ENCODE peak calls at places on chromosome 15, in eight cellular contexts. One of them, this sample, is unnamed.

GRCh38 chr15:40048155-40048792 is 9.3 kb upstream of the SRP14 start:
- DNase-seq in kidney epithelial cell: no peak
- DNase-seq in Jurkat, Clone E6-1: peak
- DNase-seq in AG10803: no peak
- DNase-seq in fibroblast of the aortic adventitia: no peak
- DNase-seq in neural progenitor cell: no peak
- DNase-seq in GM23338: no peak
- DNase-seq in fibroblast of pulmonary artery: no peak
- DNase-seq in this sample: no peak

GRCh38 chr15:78147566-78147965 is 1.6 kb upstream of the IDH3A start:
- DNase-seq in fibroblast of the aortic adventitia: no peak
- DNase-seq in GM23338: no peak
- DNase-seq in kidney epithelial cell: no peak
- DNase-seq in neural progenitor cell: no peak
- DNase-seq in fibroblast of pulmonary artery: no peak
- DNase-seq in Jurkat, Clone E6-1: no peak
- DNase-seq in AG10803: no peak
- DNase-seq in this sample: no peak

GRCh38 chr15:78715930-78716329 is 74.9 kb upstream of the CHRNB4 start:
- DNase-seq in Jurkat, Clone E6-1: no peak
- DNase-seq in fibroblast of pulmonary artery: peak
- DNase-seq in neural progenitor cell: no peak
- DNase-seq in GM23338: no peak
- DNase-seq in AG10803: no peak
- DNase-seq in kidney epithelial cell: no peak
- DNase-seq in fibroblast of the aortic adventitia: peak
- DNase-seq in this sample: no peak

GRCh38 chr15:68488290-68488689 is 56.3 kb upstream of the ITGA11 start:
- DNase-seq in fibroblast of the aortic adventitia: no peak
- DNase-seq in Jurkat, Clone E6-1: no peak
- DNase-seq in fibroblast of pulmonary artery: no peak
- DNase-seq in neural progenitor cell: no peak
- DNase-seq in kidney epithelial cell: no peak
- DNase-seq in AG10803: no peak
- DNase-seq in GM23338: no peak
- DNase-seq in this sample: no peak

GRCh38 chr15:67281714-67282113 is 27.1 kb downstream of the IQCH start:
- DNase-seq in fibroblast of the aortic adventitia: no peak
- DNase-seq in fibroblast of pulmonary artery: no peak
- DNase-seq in kidney epithelial cell: no peak
- DNase-seq in neural progenitor cell: no peak
- DNase-seq in Jurkat, Clone E6-1: no peak
- DNase-seq in AG10803: no peak
- DNase-seq in GM23338: no peak
- DNase-seq in this sample: no peak

GRCh38 chr15:68698708-68699107 is 119.9 kb downstream of the CORO2B start:
- DNase-seq in fibroblast of the aortic adventitia: no peak
- DNase-seq in AG10803: no peak
- DNase-seq in Jurkat, Clone E6-1: no peak
- DNase-seq in GM23338: no peak
- DNase-seq in kidney epithelial cell: no peak
- DNase-seq in fibroblast of pulmonary artery: no peak
- DNase-seq in neural progenitor cell: no peak
- DNase-seq in this sample: no peak

GRCh38 chr15:65132841-65133549 is 613 bp downstream of the PDCD7 start:
- DNase-seq in neural progenitor cell: peak
- DNase-seq in Jurkat, Clone E6-1: no peak
- DNase-seq in AG10803: peak
- DNase-seq in fibroblast of pulmonary artery: peak
- DNase-seq in kidney epithelial cell: no peak
- DNase-seq in fibroblast of the aortic adventitia: peak
- DNase-seq in GM23338: peak
- DNase-seq in this sample: peak

GRCh38 chr15:51924146-51925068 is 47.2 kb downstream of the LEO1 start:
- DNase-seq in fibroblast of the aortic adventitia: no peak
- DNase-seq in GM23338: peak
- DNase-seq in neural progenitor cell: peak
- DNase-seq in fibroblast of pulmonary artery: no peak
- DNase-seq in AG10803: no peak
- DNase-seq in kidney epithelial cell: no peak
- DNase-seq in Jurkat, Clone E6-1: no peak
- DNase-seq in this sample: no peak

GRCh38 chr15:77002436-77002835 is 7.5 kb downstream of the PSTPIP1 start:
- DNase-seq in fibroblast of pulmonary artery: no peak
- DNase-seq in Jurkat, Clone E6-1: no peak
- DNase-seq in GM23338: no peak
- DNase-seq in neural progenitor cell: no peak
- DNase-seq in fibroblast of the aortic adventitia: no peak
- DNase-seq in kidney epithelial cell: no peak
- DNase-seq in AG10803: peak
- DNase-seq in this sample: no peak

GRCh38 chr15:101694261-101694660 is 30.0 kb downstream of the TARS3 start:
- DNase-seq in Jurkat, Clone E6-1: no peak
- DNase-seq in fibroblast of pulmonary artery: no peak
- DNase-seq in fibroblast of the aortic adventitia: no peak
- DNase-seq in AG10803: no peak
- DNase-seq in kidney epithelial cell: no peak
- DNase-seq in GM23338: peak
- DNase-seq in neural progenitor cell: no peak
- DNase-seq in this sample: no peak

DNA sequence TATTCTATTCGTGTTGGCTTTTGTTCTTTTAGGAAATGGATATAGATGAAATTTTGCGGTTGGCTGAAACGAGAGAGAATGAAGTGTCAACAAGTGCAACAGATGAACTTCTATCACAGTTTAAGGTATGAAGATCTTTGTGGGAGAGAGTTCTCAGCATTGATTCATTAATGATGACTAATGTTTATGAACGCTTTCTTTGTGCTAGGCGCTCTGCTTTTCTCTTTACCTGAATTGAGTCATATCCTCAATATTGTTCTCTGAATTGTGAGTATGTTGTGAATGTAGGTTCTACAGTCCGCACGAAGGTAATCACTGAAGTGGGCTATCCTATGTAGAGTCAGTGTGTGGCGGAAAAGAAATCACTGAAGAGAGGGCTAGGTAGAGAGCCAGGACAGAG is 81.2 kb downstream of the CHD2 start:
- DNase-seq in GM23338: no peak
- DNase-seq in kidney epithelial cell: peak
- DNase-seq in fibroblast of pulmonary artery: peak
- DNase-seq in fibroblast of the aortic adventitia: no peak
- DNase-seq in neural progenitor cell: no peak
- DNase-seq in AG10803: no peak
- DNase-seq in Jurkat, Clone E6-1: no peak
- DNase-seq in this sample: no peak
- H3K4me3 ChIP-seq in GM23338: no peak
- H3K4me3 ChIP-seq in kidney epithelial cell: no peak
- H3K4me3 ChIP-seq in fibroblast of pulmonary artery: no peak
- H3K4me3 ChIP-seq in fibroblast of the aortic adventitia: no peak
- H3K4me3 ChIP-seq in neural progenitor cell: no peak
- H3K4me3 ChIP-seq in AG10803: no peak
- H3K4me3 ChIP-seq in Jurkat, Clone E6-1: no peak
- H3K4me3 ChIP-seq in this sample: no peak

DNA sequence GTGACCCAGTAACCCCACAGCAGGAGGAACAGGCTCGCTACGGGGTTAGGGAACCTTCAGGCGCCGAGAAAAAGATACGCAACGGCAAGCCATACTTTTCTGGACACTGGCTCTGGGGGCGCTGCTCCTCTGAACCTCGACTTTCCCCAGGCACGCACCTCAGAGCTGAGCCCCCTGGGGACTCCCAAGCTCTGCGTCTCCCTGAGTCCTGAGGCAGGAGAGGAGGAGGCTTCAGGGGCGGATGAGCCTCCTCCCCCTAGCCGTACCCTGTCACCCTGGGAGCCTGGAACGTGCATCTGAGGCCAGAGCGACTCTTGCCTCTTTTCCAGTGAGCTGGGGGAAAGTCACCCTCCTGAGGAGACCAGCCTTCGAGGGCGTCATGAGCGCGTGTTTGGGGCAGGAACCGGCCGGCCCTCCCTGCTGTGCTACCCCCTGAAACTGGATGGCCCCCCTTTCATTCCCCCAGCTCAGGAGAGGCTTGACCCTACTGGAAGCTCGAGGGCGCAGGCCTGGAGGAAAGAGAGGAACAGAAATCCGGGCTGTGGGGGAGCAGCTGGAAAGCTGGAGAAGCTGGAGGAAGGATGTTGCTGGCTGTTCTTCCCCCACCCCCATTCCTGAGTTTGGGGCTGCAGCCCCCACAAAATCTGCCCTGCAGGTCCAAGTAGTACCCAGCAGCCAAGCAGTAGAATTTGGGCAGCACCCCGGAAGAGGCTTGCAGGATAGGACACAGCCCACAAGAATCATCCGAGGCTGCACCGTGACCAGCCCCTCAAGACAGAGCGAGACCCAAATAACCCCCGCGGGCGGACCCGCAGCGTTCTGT is 25.1 kb upstream of the POLG start:
- DNase-seq in kidney epithelial cell: no peak
- DNase-seq in neural progenitor cell: peak
- DNase-seq in GM23338: peak
- DNase-seq in fibroblast of pulmonary artery: no peak
- DNase-seq in Jurkat, Clone E6-1: no peak
- DNase-seq in AG10803: no peak
- DNase-seq in fibroblast of the aortic adventitia: no peak
- DNase-seq in this sample: no peak
- H3K4me3 ChIP-seq in kidney epithelial cell: no peak
- H3K4me3 ChIP-seq in neural progenitor cell: no peak
- H3K4me3 ChIP-seq in GM23338: peak
- H3K4me3 ChIP-seq in fibroblast of pulmonary artery: no peak
- H3K4me3 ChIP-seq in Jurkat, Clone E6-1: no peak
- H3K4me3 ChIP-seq in AG10803: no peak
- H3K4me3 ChIP-seq in fibroblast of the aortic adventitia: no peak
- H3K4me3 ChIP-seq in this sample: no peak

DNA sequence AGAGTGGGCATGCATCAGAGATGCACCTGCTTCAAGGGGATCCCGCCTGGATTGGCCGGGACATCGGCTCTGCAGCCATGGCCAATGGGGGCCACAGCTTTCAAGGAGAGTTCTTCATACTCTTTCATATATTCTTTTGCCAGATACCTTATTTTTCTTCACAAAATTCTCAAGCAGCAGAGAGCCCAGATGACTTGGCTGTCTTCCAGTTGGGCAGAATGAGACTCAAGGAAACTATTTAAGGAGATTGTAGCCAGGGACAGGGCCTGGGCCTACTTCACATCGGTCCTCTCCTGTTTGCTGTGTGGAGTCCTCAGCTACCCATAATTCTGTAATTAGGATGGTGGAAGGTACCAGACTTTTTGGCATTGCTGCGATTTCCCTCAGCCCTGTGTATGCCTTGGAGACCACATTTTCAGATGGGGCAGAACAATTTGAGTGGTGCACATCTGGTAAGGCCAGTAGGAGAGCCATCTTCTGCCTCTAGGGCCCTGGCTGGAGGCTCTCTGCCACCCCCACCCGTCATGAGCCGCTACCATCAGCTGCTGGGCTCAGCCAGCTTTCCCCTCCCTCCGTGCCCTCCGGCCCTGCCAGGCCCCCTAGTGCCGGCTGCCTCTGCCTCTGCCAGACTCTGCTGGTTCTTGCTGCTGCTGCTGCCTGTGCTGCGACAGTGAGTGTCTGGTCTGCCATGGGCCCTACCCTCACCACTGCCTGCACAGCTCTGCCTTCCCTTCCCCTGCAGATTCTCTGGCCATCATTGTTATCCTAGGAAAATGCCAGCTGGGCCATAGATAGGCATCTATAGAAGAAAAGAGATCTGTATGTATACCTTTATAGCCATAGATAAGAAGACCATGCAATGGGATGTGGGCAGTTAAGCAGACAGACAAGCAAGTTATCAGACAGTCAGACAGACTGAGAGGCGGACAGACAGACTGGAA is 6.7 kb downstream of the PLIN1 start:
- DNase-seq in kidney epithelial cell: no peak
- DNase-seq in fibroblast of pulmonary artery: peak
- DNase-seq in GM23338: peak
- DNase-seq in AG10803: peak
- DNase-seq in fibroblast of the aortic adventitia: peak
- DNase-seq in Jurkat, Clone E6-1: no peak
- DNase-seq in neural progenitor cell: no peak
- DNase-seq in this sample: no peak
- H3K4me3 ChIP-seq in kidney epithelial cell: no peak
- H3K4me3 ChIP-seq in fibroblast of pulmonary artery: no peak
- H3K4me3 ChIP-seq in GM23338: no peak
- H3K4me3 ChIP-seq in AG10803: no peak
- H3K4me3 ChIP-seq in fibroblast of the aortic adventitia: no peak
- H3K4me3 ChIP-seq in Jurkat, Clone E6-1: no peak
- H3K4me3 ChIP-seq in neural progenitor cell: no peak
- H3K4me3 ChIP-seq in this sample: no peak

GRCh38 chr15:83207622-83208356 is at the start of gene HDGFL3:
- DNase-seq in GM23338: peak
- DNase-seq in fibroblast of the aortic adventitia: peak
- DNase-seq in Jurkat, Clone E6-1: peak
- DNase-seq in fibroblast of pulmonary artery: peak
- DNase-seq in neural progenitor cell: peak
- DNase-seq in kidney epithelial cell: no peak
- DNase-seq in AG10803: peak
- DNase-seq in this sample: no peak

GRCh38 chr15:83208357-83208661 is 686 bp upstream of the HDGFL3 start:
- DNase-seq in GM23338: peak
- DNase-seq in fibroblast of the aortic adventitia: peak
- DNase-seq in kidney epithelial cell: no peak
- DNase-seq in AG10803: no peak
- DNase-seq in neural progenitor cell: peak
- DNase-seq in Jurkat, Clone E6-1: peak
- DNase-seq in fibroblast of pulmonary artery: peak
- DNase-seq in this sample: no peak

GRCh38 chr15:83206387-83206970 is 1.1 kb downstream of the HDGFL3 start:
- DNase-seq in fibroblast of pulmonary artery: no peak
- DNase-seq in kidney epithelial cell: no peak
- DNase-seq in GM23338: peak
- DNase-seq in neural progenitor cell: no peak
- DNase-seq in AG10803: no peak
- DNase-seq in fibroblast of the aortic adventitia: peak
- DNase-seq in Jurkat, Clone E6-1: no peak
- DNase-seq in this sample: no peak

GRCh38 chr15:83205725-83206324 is 1.8 kb downstream of the HDGFL3 start:
- DNase-seq in kidney epithelial cell: no peak
- DNase-seq in Jurkat, Clone E6-1: no peak
- DNase-seq in fibroblast of the aortic adventitia: peak
- DNase-seq in fibroblast of pulmonary artery: peak
- DNase-seq in neural progenitor cell: no peak
- DNase-seq in GM23338: no peak
- DNase-seq in AG10803: peak
- DNase-seq in this sample: peak

DNA sequence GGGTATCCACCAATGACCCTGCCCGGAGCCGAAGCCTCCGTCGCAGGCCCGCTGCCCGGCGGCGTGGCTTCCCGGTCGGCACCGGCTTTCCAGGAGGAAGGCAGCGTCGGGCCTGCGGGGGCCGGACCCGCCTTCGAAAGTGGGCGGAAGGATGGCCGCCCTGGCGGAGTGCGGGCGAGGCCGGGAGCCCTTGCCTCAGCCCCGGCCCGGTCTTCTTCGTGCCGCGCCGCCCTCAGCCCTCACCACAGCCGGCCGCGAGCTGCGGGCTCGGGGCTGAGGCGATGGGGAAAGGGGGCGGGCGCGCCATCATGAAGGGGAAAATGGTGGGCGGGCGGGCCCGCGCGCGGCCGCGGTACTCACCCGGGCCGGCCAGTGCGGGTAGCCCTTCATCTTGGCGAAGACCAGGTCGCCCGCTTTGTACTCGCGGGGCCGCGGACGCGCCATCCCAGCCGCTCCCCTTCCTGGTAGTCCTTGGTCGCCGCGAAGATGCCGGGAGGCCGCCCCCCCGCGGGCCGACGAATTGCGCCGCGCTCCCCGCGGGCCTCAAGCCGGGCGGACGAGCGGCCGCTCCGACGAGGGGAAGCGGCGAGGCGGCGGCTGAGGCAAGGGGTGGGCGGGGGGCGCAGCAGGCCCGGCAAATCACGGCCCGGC is 527 bp downstream of the HDGFL3 start:
- DNase-seq in GM23338: peak
- DNase-seq in AG10803: peak
- DNase-seq in neural progenitor cell: peak
- DNase-seq in kidney epithelial cell: no peak
- DNase-seq in fibroblast of the aortic adventitia: peak
- DNase-seq in Jurkat, Clone E6-1: no peak
- DNase-seq in fibroblast of pulmonary artery: peak
- DNase-seq in this sample: no peak
- H3K4me3 ChIP-seq in GM23338: peak
- H3K4me3 ChIP-seq in AG10803: peak
- H3K4me3 ChIP-seq in neural progenitor cell: peak
- H3K4me3 ChIP-seq in kidney epithelial cell: peak
- H3K4me3 ChIP-seq in fibroblast of the aortic adventitia: peak
- H3K4me3 ChIP-seq in Jurkat, Clone E6-1: peak
- H3K4me3 ChIP-seq in fibroblast of pulmonary artery: peak
- H3K4me3 ChIP-seq in this sample: peak